ENCODE peak calls at places on chromosomes 13 and 19, in nine cellular contexts. F, H, V, L, A, R, O, Q and X are unnamed samples. For H3K27me3 and H3K9me3, the result is how much of the 10 kb centered on the place peaks cover.

GRCh38 chr13:109818136-109818535 is 31.8 kb upstream of the IRS2 start:
- DNase-seq in F (no peak), H (no peak), V (no peak), L (no peak), A (no peak), R (no peak), O (no peak), Q (no peak), X (no peak)

GRCh38 chr19:39827216-39827615 is 6.7 kb downstream of the DYRK1B start:
- DNase-seq in F (no peak), H (no peak), V (no peak), L (no peak), A (no peak), R (peak), O (no peak), Q (no peak), X (no peak)

GRCh38 chr19:1942934-1943555 is 2.1 kb downstream of the CSNK1G2 start:
- DNase-seq in F (no peak), H (peak), V (no peak), L (no peak), A (no peak), R (no peak), O (no peak), Q (no peak), X (peak)

GRCh38 chr19:38675611-38676010 is 28.2 kb downstream of the ACTN4 start:
- DNase-seq in F (no peak), H (no peak), V (no peak), L (no peak), A (no peak), R (no peak), O (no peak), Q (no peak), X (no peak)

GRCh38 chr19:440391-441212 is 20.2 kb downstream of the SHC2 start:
- DNase-seq in F (no peak), H (no peak), V (no peak), L (no peak), A (no peak), R (peak), O (no peak), Q (no peak), X (no peak)

GRCh38 chr19:4596033-4596904 is 36.8 kb upstream of the SEMA6B start:
- DNase-seq in F (no peak), H (no peak), V (no peak), L (no peak), A (no peak), R (peak), O (no peak), Q (no peak), X (no peak)

GRCh38 chr13:79338343-79338742 is 67.7 kb downstream of the RBM26 start:
- DNase-seq in F (no peak), H (no peak), V (no peak), L (no peak), A (no peak), R (no peak), O (peak), Q (no peak), X (no peak)

GRCh38 chr13:29446016-29446415 is 149.5 kb downstream of the SLC7A1 start:
- DNase-seq in F (no peak), H (no peak), V (no peak), L (no peak), A (no peak), R (no peak), O (no peak), Q (no peak), X (no peak)

DNA sequence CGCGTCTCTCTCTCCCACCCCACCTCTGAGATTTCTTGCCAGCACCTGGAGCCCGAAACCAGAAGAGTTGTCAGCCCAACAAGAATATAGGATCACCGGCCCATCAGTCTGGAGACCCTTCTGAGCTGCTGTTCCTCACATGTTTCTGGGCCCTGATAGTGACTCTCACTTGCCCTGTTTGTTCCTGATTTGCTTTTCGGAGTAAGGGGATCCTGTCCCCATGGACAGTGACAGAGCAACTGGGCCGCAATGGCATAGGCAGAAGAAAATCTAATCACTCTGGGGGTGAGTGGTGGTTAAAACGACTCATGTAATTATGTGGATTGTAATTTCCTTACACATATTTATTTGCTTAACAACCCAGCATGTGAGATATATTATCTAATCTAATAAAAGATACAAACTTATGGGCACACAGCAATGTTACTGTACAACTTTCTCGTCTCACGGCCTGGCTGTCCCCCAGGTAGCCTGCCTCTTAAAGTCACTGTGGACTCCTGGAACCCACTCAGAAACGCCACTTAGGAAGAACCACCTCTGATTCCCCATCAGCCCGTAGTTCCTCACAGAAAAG is 661 bp upstream of the SMAD9 start:
- DNase-seq in F (no peak), H (peak), V (peak), L (no peak), A (no peak), R (no peak), O (no peak), Q (no peak), X (no peak)
- H3K27me3 ChIP-seq in F (under half), H (under half), V (under half), L (under half), A (under half), R (under half), O (under half), Q (under half), X (under half)

GRCh38 chr13:73058432-73058740 is 419 bp upstream of the KLF5 start:
- DNase-seq in F (no peak), H (no peak), V (no peak), L (no peak), A (no peak), R (no peak), O (no peak), Q (no peak), X (no peak)

GRCh38 chr13:73059460-73060250 is 850 bp downstream of the KLF5 start:
- DNase-seq in F (peak), H (peak), V (peak), L (peak), A (peak), R (peak), O (peak), Q (peak), X (peak)

GRCh38 chr13:73057284-73058025 is 1.4 kb upstream of the KLF5 start:
- DNase-seq in F (no peak), H (no peak), V (no peak), L (no peak), A (no peak), R (no peak), O (no peak), Q (no peak), X (no peak)

GRCh38 chr13:73060251-73061160 is 1.7 kb downstream of the KLF5 start:
- DNase-seq in F (peak), H (peak), V (peak), L (peak), A (no peak), R (peak), O (peak), Q (no peak), X (peak)

DNA sequence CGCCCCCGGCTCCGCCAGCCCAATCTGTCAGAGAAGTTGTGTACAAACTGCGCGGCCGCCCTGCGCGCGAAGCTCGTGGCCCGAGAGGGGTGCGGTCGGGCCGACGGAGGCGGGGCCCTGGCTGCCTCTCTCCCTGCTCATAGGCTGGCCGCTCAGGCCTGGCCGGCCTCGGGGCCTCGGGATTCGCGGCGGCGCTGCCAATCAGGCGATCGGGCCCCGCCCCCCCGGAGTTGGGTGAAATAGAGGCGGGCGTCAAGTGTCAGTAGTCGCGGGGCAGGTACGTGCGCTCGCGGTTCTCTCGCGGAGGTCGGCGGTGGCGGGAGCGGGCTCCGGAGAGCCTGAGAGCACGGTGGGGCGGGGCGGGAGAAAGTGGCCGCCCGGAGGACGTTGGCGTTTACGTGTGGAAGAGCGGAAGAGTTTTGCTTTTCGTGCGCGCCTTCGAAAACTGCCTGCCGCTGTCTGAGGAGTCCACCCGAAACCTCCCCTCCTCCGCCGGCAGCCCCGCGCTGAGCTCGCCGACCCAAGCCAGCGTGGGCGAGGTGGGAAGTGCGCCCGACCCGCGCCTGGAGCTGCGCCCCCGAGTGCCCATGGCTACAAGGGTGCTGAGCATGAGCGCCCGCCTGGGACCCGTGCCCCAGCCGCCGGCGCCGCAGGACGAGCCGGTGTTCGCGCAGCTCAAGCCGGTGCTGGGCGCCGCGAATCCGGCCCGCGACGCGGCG is at the start of gene KLF5:
- DNase-seq in F (peak), H (peak), V (peak), L (peak), A (peak), R (peak), O (peak), Q (peak), X (peak)
- TF ChIP-seq POLR2A in F (peak), H (no peak), V (peak), L (peak), A (no peak), R (no peak), O (peak), Q (peak), X (peak)

DNA sequence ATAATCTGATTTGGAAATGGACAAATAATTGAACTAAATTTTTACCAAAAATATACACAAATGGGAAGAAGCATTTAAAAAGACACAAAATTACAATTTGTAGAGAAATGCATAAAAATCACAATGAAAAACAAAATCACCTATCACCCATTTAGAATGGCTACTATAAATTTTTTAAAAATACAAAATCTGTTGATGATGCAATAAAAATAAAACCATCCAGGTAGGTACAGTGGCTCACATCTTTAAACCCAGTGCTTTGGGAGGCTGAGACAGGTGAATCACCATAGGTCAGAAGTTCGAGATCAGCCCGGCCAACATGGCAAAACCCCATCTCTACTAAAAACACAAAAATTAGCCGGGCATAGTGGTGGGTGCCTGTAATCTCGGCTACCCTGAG is 23.5 kb downstream of the ZNF43 start:
- DNase-seq in F (no peak), H (no peak), V (no peak), L (no peak), A (no peak), R (no peak), O (no peak), Q (no peak), X (no peak)
- H3K9me3 ChIP-seq in F (under half), H (under half), V (under half), L (under half), A (half or more), R (half or more), O (half or more), Q (half or more), X (under half)

GRCh38 chr19:45972944-45973525 is 630 bp downstream of the NOVA2 start:
- DNase-seq in F (no peak), H (no peak), V (no peak), L (no peak), A (no peak), R (no peak), O (no peak), Q (no peak), X (no peak)
- H3K27me3 ChIP-seq in F (under half), H (under half), V (under half), L (under half), A (half or more), R (under half), O (half or more), Q (half or more), X (under half)

DNA sequence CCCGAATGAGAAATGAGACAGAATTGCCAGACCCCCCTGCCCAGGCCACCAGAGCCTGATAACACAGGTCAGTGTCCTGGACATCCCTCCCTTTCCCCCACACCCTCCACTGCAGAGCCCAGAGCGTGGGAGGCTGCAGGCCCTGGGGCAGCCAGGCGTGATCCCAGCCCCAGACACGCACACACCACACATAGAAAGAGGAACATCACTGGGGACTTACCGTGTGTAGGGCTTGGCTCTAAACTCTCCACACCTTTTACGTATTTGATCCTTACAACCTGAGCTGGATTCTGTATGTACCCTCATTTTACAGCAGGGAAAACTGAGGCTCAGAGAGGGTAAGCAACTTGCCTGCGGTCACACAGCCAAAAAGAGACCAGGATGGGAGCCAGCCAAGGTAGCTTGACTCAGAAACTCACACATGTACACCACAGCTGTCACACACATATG is 334 bp upstream of the ANGPTL6 start:
- DNase-seq in F (no peak), H (no peak), V (no peak), L (no peak), A (no peak), R (peak), O (no peak), Q (no peak), X (no peak)
- TF ChIP-seq POLR2A in F (no peak), H (no peak), V (no peak), L (no peak), A (no peak), R (no peak), O (no peak), Q (no peak), X (no peak)